ENCODE peak calls at places on chromosomes 12 and 14, in six cellular contexts. One of them, this sample, is unnamed.

GRCh38 chr12:96249196-96250118 is 55.3 kb downstream of the ELK3 start:
- DNase-seq in HS-5: no peak
- DNase-seq in retinal pigment epithelial cell: peak; percentile 72
- DNase-seq in M059J: no peak
- DNase-seq in hypothalamus: no peak
- DNase-seq in HEK293T: no peak
- DNase-seq in this sample: no peak

GRCh38 chr14:72479471-72479931 is 414.4 kb downstream of the DPF3 start:
- DNase-seq in retinal pigment epithelial cell: peak; percentile 6
- DNase-seq in HS-5: no peak
- DNase-seq in hypothalamus: no peak
- DNase-seq in HEK293T: no peak
- DNase-seq in M059J: peak; percentile 18
- DNase-seq in this sample: no peak

GRCh38 chr12:6554990-6555691 is 701 bp downstream of the IFFO1 start:
- DNase-seq in retinal pigment epithelial cell: no peak
- DNase-seq in M059J: peak; percentile 27
- DNase-seq in HEK293T: peak; percentile 23
- DNase-seq in hypothalamus: no peak
- DNase-seq in HS-5: no peak
- DNase-seq in this sample: peak; percentile 49

GRCh38 chr12:79624378-79624777 is 66.4 kb downstream of the PAWR start:
- DNase-seq in hypothalamus: no peak
- DNase-seq in retinal pigment epithelial cell: no peak
- DNase-seq in HS-5: no peak
- DNase-seq in M059J: peak; percentile 22
- DNase-seq in HEK293T: no peak
- DNase-seq in this sample: no peak

GRCh38 chr12:79988368-79988767 is 53.5 kb upstream of the PPP1R12A start:
- DNase-seq in M059J: peak; percentile 75
- DNase-seq in HEK293T: no peak
- DNase-seq in retinal pigment epithelial cell: no peak
- DNase-seq in hypothalamus: no peak
- DNase-seq in HS-5: no peak
- DNase-seq in this sample: no peak

GRCh38 chr12:90043264-90043663 is 334.6 kb upstream of the ATP2B1 start:
- DNase-seq in HS-5: peak; percentile 36
- DNase-seq in hypothalamus: no peak
- DNase-seq in M059J: peak; percentile 49
- DNase-seq in HEK293T: no peak
- DNase-seq in retinal pigment epithelial cell: no peak
- DNase-seq in this sample: no peak

GRCh38 chr14:75126679-75127473 is at the start of gene NEK9:
- DNase-seq in hypothalamus: peak; percentile 84
- DNase-seq in M059J: peak; percentile 83
- DNase-seq in HEK293T: peak; percentile 91
- DNase-seq in retinal pigment epithelial cell: peak; percentile 53
- DNase-seq in HS-5: peak; percentile 50
- DNase-seq in this sample: peak; percentile 84

GRCh38 chr12:6193853-6194815 is 6.1 kb upstream of the CD9 start:
- DNase-seq in HEK293T: no peak
- DNase-seq in hypothalamus: no peak
- DNase-seq in HS-5: no peak
- DNase-seq in retinal pigment epithelial cell: peak; percentile 68
- DNase-seq in M059J: no peak
- DNase-seq in this sample: no peak

GRCh38 chr14:73785336-73785833 is 66.2 kb upstream of the PTGR2 start:
- DNase-seq in HEK293T: peak; percentile 49
- DNase-seq in retinal pigment epithelial cell: peak; percentile 85
- DNase-seq in hypothalamus: no peak
- DNase-seq in M059J: peak; percentile 95
- DNase-seq in HS-5: no peak
- DNase-seq in this sample: no peak

GRCh38 chr12:125824276-125824675 is 759.0 kb downstream of the AACS start:
- DNase-seq in HEK293T: no peak
- DNase-seq in hypothalamus: no peak
- DNase-seq in M059J: no peak
- DNase-seq in HS-5: no peak
- DNase-seq in retinal pigment epithelial cell: no peak
- DNase-seq in this sample: no peak

GRCh38 chr12:124622764-124623163 is 55.4 kb upstream of the NCOR2 start:
- DNase-seq in HEK293T: no peak
- DNase-seq in HS-5: no peak
- DNase-seq in hypothalamus: no peak
- DNase-seq in M059J: no peak
- DNase-seq in retinal pigment epithelial cell: no peak
- DNase-seq in this sample: no peak

GRCh38 chr14:101854366-101854765 is 92.9 kb downstream of the PPP2R5C start:
- DNase-seq in hypothalamus: no peak
- DNase-seq in retinal pigment epithelial cell: no peak
- DNase-seq in HS-5: no peak
- DNase-seq in M059J: no peak
- DNase-seq in HEK293T: no peak
- DNase-seq in this sample: peak; percentile 32

GRCh38 chr14:67957925-67958324 is 138.3 kb downstream of the RAD51B start:
- DNase-seq in hypothalamus: no peak
- DNase-seq in HEK293T: no peak
- DNase-seq in HS-5: no peak
- DNase-seq in M059J: no peak
- DNase-seq in retinal pigment epithelial cell: no peak
- DNase-seq in this sample: no peak

GRCh38 chr12:91272456-91273063 is 89.9 kb upstream of the DCN start:
- DNase-seq in hypothalamus: no peak
- DNase-seq in retinal pigment epithelial cell: no peak
- DNase-seq in M059J: no peak
- DNase-seq in HEK293T: no peak
- DNase-seq in HS-5: no peak
- DNase-seq in this sample: no peak

GRCh38 chr14:26863736-26864135 is 265.9 kb upstream of the NOVA1 start:
- DNase-seq in HS-5: peak; percentile 44
- DNase-seq in retinal pigment epithelial cell: no peak
- DNase-seq in M059J: peak; percentile 7
- DNase-seq in hypothalamus: no peak
- DNase-seq in HEK293T: no peak
- DNase-seq in this sample: no peak

GRCh38 chr12:114918535-114919233 is 234.7 kb upstream of the TBX3 start:
- DNase-seq in HS-5: peak; percentile 81
- DNase-seq in retinal pigment epithelial cell: no peak
- DNase-seq in M059J: peak; percentile 98
- DNase-seq in hypothalamus: no peak
- DNase-seq in HEK293T: no peak
- DNase-seq in this sample: no peak

GRCh38 chr12:91551927-91552326 is 369.3 kb upstream of the DCN start:
- DNase-seq in M059J: no peak
- DNase-seq in hypothalamus: no peak
- DNase-seq in HEK293T: no peak
- DNase-seq in HS-5: no peak
- DNase-seq in retinal pigment epithelial cell: no peak
- DNase-seq in this sample: no peak

GRCh38 chr12:93113317-93114006 is 184.4 kb upstream of the EEA1 start:
- DNase-seq in HEK293T: no peak
- DNase-seq in hypothalamus: no peak
- DNase-seq in retinal pigment epithelial cell: no peak
- DNase-seq in HS-5: no peak
- DNase-seq in M059J: no peak
- DNase-seq in this sample: no peak

GRCh38 chr12:27284751-27285150 is 40.7 kb downstream of the STK38L start:
- DNase-seq in retinal pigment epithelial cell: no peak
- DNase-seq in HEK293T: no peak
- DNase-seq in M059J: peak; percentile 71
- DNase-seq in HS-5: peak; percentile 19
- DNase-seq in hypothalamus: no peak
- DNase-seq in this sample: no peak

This sample was measured in naive thymus-derived CD4-positive, alpha-beta T cell.